ENCODE peak calls at places on chromosome 16, in five cellular contexts. One of them, this sample, is unnamed.

GRCh38 chr16:3004781-3005284 is 7.9 kb upstream of the CLDN9 start:
- DNase-seq in GM12878: no peak
- DNase-seq in HepG2: peak
- DNase-seq in SK-N-SH: peak
- DNase-seq in K562: peak
- DNase-seq in this sample: peak

GRCh38 chr16:67155305-67156145 is 4.2 kb downstream of the TRADD start:
- DNase-seq in SK-N-SH: peak
- DNase-seq in GM12878: no peak
- DNase-seq in K562: peak
- DNase-seq in HepG2: peak
- DNase-seq in this sample: peak

GRCh38 chr16:69113216-69113615 is 7.8 kb downstream of the HAS3 start:
- DNase-seq in K562: no peak
- DNase-seq in SK-N-SH: no peak
- DNase-seq in GM12878: no peak
- DNase-seq in HepG2: no peak
- DNase-seq in this sample: no peak

GRCh38 chr16:53695070-53695469 is 8.6 kb downstream of the RPGRIP1L start:
- DNase-seq in K562: no peak
- DNase-seq in GM12878: no peak
- DNase-seq in SK-N-SH: no peak
- DNase-seq in HepG2: no peak
- DNase-seq in this sample: no peak

GRCh38 chr16:1809281-1809801 is 15.8 kb upstream of the IGFALS start:
- DNase-seq in SK-N-SH: no peak
- DNase-seq in HepG2: no peak
- DNase-seq in GM12878: no peak
- DNase-seq in K562: peak
- DNase-seq in this sample: no peak

GRCh38 chr16:55568151-55568693 is 1.7 kb downstream of the CAPNS2 start:
- DNase-seq in HepG2: no peak
- DNase-seq in GM12878: no peak
- DNase-seq in SK-N-SH: no peak
- DNase-seq in K562: no peak
- DNase-seq in this sample: no peak

GRCh38 chr16:20923876-20924275 is 23.3 kb downstream of the LYRM1 start:
- DNase-seq in SK-N-SH: no peak
- DNase-seq in HepG2: no peak
- DNase-seq in K562: no peak
- DNase-seq in GM12878: no peak
- DNase-seq in this sample: no peak

GRCh38 chr16:67105251-67105650 is 4.5 kb upstream of the PHAF1 start:
- DNase-seq in K562: no peak
- DNase-seq in SK-N-SH: no peak
- DNase-seq in GM12878: no peak
- DNase-seq in HepG2: no peak
- DNase-seq in this sample: no peak

GRCh38 chr16:85978976-85979375 is 80.0 kb downstream of the IRF8 start:
- DNase-seq in HepG2: no peak
- DNase-seq in GM12878: no peak
- DNase-seq in K562: no peak
- DNase-seq in SK-N-SH: no peak
- DNase-seq in this sample: no peak

GRCh38 chr16:49911430-49911829 is 55.5 kb upstream of the ZNF423 start:
- DNase-seq in GM12878: no peak
- DNase-seq in HepG2: no peak
- DNase-seq in SK-N-SH: no peak
- DNase-seq in K562: no peak
- DNase-seq in this sample: no peak

GRCh38 chr16:18983565-18984424 is at the start of gene TMC7:
- DNase-seq in SK-N-SH: peak
- DNase-seq in GM12878: no peak
- DNase-seq in HepG2: peak
- DNase-seq in K562: peak
- DNase-seq in this sample: peak

GRCh38 chr16:55480228-55480655 is 1.2 kb downstream of the MMP2 start:
- DNase-seq in SK-N-SH: peak
- DNase-seq in GM12878: no peak
- DNase-seq in HepG2: no peak
- DNase-seq in K562: no peak
- DNase-seq in this sample: peak

GRCh38 chr16:86303787-86304685 is 206.3 kb upstream of the FOXF1 start:
- DNase-seq in K562: no peak
- DNase-seq in SK-N-SH: no peak
- DNase-seq in HepG2: no peak
- DNase-seq in GM12878: no peak
- DNase-seq in this sample: no peak

GRCh38 chr16:81005644-81006471 is 827 bp downstream of the CMC2 start:
- DNase-seq in K562: no peak
- DNase-seq in HepG2: peak
- DNase-seq in SK-N-SH: no peak
- DNase-seq in GM12878: no peak
- DNase-seq in this sample: no peak

GRCh38 chr16:51153275-51153991 is 2.4 kb upstream of the SALL1 start:
- DNase-seq in HepG2: no peak
- DNase-seq in SK-N-SH: peak
- DNase-seq in K562: no peak
- DNase-seq in GM12878: no peak
- DNase-seq in this sample: no peak

GRCh38 chr16:8627456-8627855 is 6.0 kb downstream of the METTL22 start:
- DNase-seq in SK-N-SH: no peak
- DNase-seq in GM12878: no peak
- DNase-seq in HepG2: no peak
- DNase-seq in K562: no peak
- DNase-seq in this sample: no peak

DNA sequence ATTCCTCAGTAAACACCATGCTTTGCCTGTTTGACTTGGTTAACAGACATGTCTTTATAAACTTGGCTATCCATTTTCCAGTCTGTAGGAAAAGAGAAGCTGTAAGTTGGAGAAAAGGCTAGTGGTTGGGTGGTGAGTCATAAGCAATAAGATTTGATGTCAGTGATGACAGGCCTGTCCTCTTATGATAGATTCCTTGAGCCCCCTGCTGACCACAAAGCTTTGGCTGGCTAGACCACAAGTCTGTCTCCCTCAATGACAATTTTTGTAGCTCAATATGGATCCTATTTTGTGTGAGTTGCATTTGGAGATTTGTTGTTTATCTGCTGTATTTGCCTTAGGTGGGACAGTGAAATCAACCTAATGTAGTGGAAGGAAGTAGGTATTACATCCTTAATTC is 67.6 kb downstream of the SIAH1 start:
- DNase-seq in K562: peak
- DNase-seq in GM12878: no peak
- DNase-seq in SK-N-SH: no peak
- DNase-seq in HepG2: no peak
- DNase-seq in this sample: peak
- TF ChIP-seq REST in K562: no peak
- TF ChIP-seq REST in GM12878: no peak
- TF ChIP-seq REST in SK-N-SH: no peak
- TF ChIP-seq REST in HepG2: no peak
- TF ChIP-seq REST in this sample: no peak

GRCh38 chr16:64621616-64622015 is 500.2 kb downstream of the CDH11 start:
- DNase-seq in GM12878: no peak
- DNase-seq in SK-N-SH: no peak
- DNase-seq in HepG2: no peak
- DNase-seq in K562: no peak
- DNase-seq in this sample: no peak

GRCh38 chr16:64615647-64616280 is 506.1 kb downstream of the CDH11 start:
- DNase-seq in SK-N-SH: no peak
- DNase-seq in K562: no peak
- DNase-seq in HepG2: no peak
- DNase-seq in GM12878: no peak
- DNase-seq in this sample: no peak
- TF ChIP-seq GABPA in SK-N-SH: no peak
- TF ChIP-seq GABPA in K562: no peak
- TF ChIP-seq GABPA in HepG2: no peak
- TF ChIP-seq GABPA in GM12878: no peak
- TF ChIP-seq GABPA in this sample: no peak

GRCh38 chr16:22813946-22814325 is at the start of gene HS3ST2:
- DNase-seq in SK-N-SH: peak
- DNase-seq in K562: no peak
- DNase-seq in HepG2: no peak
- DNase-seq in GM12878: no peak
- DNase-seq in this sample: no peak
- TF ChIP-seq REST in SK-N-SH: no peak
- TF ChIP-seq REST in K562: no peak
- TF ChIP-seq REST in HepG2: no peak
- TF ChIP-seq REST in GM12878: no peak
- TF ChIP-seq REST in this sample: no peak

GRCh38 chr16:89334050-89334449 is 116.5 kb downstream of the ZNF778 start:
- DNase-seq in SK-N-SH: no peak
- DNase-seq in HepG2: no peak
- DNase-seq in GM12878: no peak
- DNase-seq in K562: no peak
- DNase-seq in this sample: no peak

GRCh38 chr16:89332248-89333245 is 115.0 kb downstream of the ZNF778 start:
- DNase-seq in K562: no peak
- DNase-seq in HepG2: no peak
- DNase-seq in GM12878: no peak
- DNase-seq in SK-N-SH: no peak
- DNase-seq in this sample: no peak

GRCh38 chr16:89335803-89336485 is 118.4 kb downstream of the ZNF778 start:
- DNase-seq in GM12878: no peak
- DNase-seq in SK-N-SH: no peak
- DNase-seq in HepG2: no peak
- DNase-seq in K562: no peak
- DNase-seq in this sample: no peak

GRCh38 chr16:89334988-89335802 is 117.7 kb downstream of the ZNF778 start:
- DNase-seq in SK-N-SH: no peak
- DNase-seq in K562: no peak
- DNase-seq in HepG2: no peak
- DNase-seq in GM12878: no peak
- DNase-seq in this sample: no peak

GRCh38 chr16:89334461-89334860 is 117.0 kb downstream of the ZNF778 start:
- DNase-seq in SK-N-SH: no peak
- DNase-seq in HepG2: no peak
- DNase-seq in GM12878: no peak
- DNase-seq in K562: no peak
- DNase-seq in this sample: no peak
- TF ChIP-seq GABPA in SK-N-SH: no peak
- TF ChIP-seq GABPA in HepG2: no peak
- TF ChIP-seq GABPA in GM12878: no peak
- TF ChIP-seq GABPA in K562: no peak
- TF ChIP-seq GABPA in this sample: no peak

GRCh38 chr16:17481741-17482140 is 11.0 kb upstream of the XYLT1 start:
- DNase-seq in SK-N-SH: no peak
- DNase-seq in K562: no peak
- DNase-seq in HepG2: no peak
- DNase-seq in GM12878: no peak
- DNase-seq in this sample: no peak
- TF ChIP-seq REST in SK-N-SH: no peak
- TF ChIP-seq REST in K562: no peak
- TF ChIP-seq REST in HepG2: no peak
- TF ChIP-seq REST in GM12878: no peak
- TF ChIP-seq REST in this sample: no peak

GRCh38 chr16:87856796-87857228 is 12.5 kb downstream of the SLC7A5 start:
- DNase-seq in HepG2: peak
- DNase-seq in SK-N-SH: peak
- DNase-seq in K562: no peak
- DNase-seq in GM12878: no peak
- DNase-seq in this sample: no peak
- TF ChIP-seq GABPA in HepG2: no peak
- TF ChIP-seq GABPA in SK-N-SH: no peak
- TF ChIP-seq GABPA in K562: no peak
- TF ChIP-seq GABPA in GM12878: no peak
- TF ChIP-seq GABPA in this sample: no peak